ENCODE peak calls at places on chromosomes 5 and 9, in four cellular contexts. One of them, this sample, is unnamed.

GRCh38 chr5:172608773-172609172 is 32.3 kb upstream of the NEURL1B start:
- DNase-seq in iPS DF 19.7: no peak
- DNase-seq in activated CD4-positive, alpha-beta T cell treated with anti-CD3 and anti-CD28 coated beads for 48 hours: no peak
- DNase-seq in OCI-M1: no peak
- DNase-seq in this sample: no peak

GRCh38 chr5:102554728-102555127 is 55.9 kb upstream of the SLCO6A1 start:
- DNase-seq in iPS DF 19.7: no peak
- DNase-seq in OCI-M1: peak; percentile 59
- DNase-seq in activated CD4-positive, alpha-beta T cell treated with anti-CD3 and anti-CD28 coated beads for 48 hours: no peak
- DNase-seq in this sample: peak; percentile 2

GRCh38 chr5:16721151-16722102 is 104.6 kb upstream of the RETREG1 start:
- DNase-seq in activated CD4-positive, alpha-beta T cell treated with anti-CD3 and anti-CD28 coated beads for 48 hours: no peak
- DNase-seq in OCI-M1: no peak
- DNase-seq in iPS DF 19.7: no peak
- DNase-seq in this sample: no peak

GRCh38 chr5:103441523-103441922 is 121.1 kb downstream of the NUDT12 start:
- DNase-seq in activated CD4-positive, alpha-beta T cell treated with anti-CD3 and anti-CD28 coated beads for 48 hours: no peak
- DNase-seq in OCI-M1: peak; percentile 25
- DNase-seq in iPS DF 19.7: no peak
- DNase-seq in this sample: peak; percentile 9

GRCh38 chr9:98833090-98833956 is 25.9 kb downstream of the GALNT12 start:
- DNase-seq in OCI-M1: peak; percentile 12
- DNase-seq in iPS DF 19.7: no peak
- DNase-seq in activated CD4-positive, alpha-beta T cell treated with anti-CD3 and anti-CD28 coated beads for 48 hours: no peak
- DNase-seq in this sample: peak; percentile 21

GRCh38 chr5:135632806-135633205 is 54.0 kb upstream of the CXCL14 start:
- DNase-seq in OCI-M1: no peak
- DNase-seq in iPS DF 19.7: no peak
- DNase-seq in activated CD4-positive, alpha-beta T cell treated with anti-CD3 and anti-CD28 coated beads for 48 hours: no peak
- DNase-seq in this sample: no peak

GRCh38 chr9:136050266-136050705 is 44.8 kb downstream of the NACC2 start:
- DNase-seq in iPS DF 19.7: no peak
- DNase-seq in OCI-M1: no peak
- DNase-seq in activated CD4-positive, alpha-beta T cell treated with anti-CD3 and anti-CD28 coated beads for 48 hours: no peak
- DNase-seq in this sample: no peak

GRCh38 chr9:38621434-38622082 is 1.2 kb upstream of the ANKRD18A start:
- DNase-seq in OCI-M1: no peak
- DNase-seq in iPS DF 19.7: no peak
- DNase-seq in activated CD4-positive, alpha-beta T cell treated with anti-CD3 and anti-CD28 coated beads for 48 hours: peak; percentile 59
- DNase-seq in this sample: no peak

GRCh38 chr9:124320062-124320973 is 62.6 kb downstream of the NEK6 start:
- DNase-seq in iPS DF 19.7: peak; percentile 33
- DNase-seq in OCI-M1: peak; percentile 80
- DNase-seq in activated CD4-positive, alpha-beta T cell treated with anti-CD3 and anti-CD28 coated beads for 48 hours: peak; percentile 64
- DNase-seq in this sample: peak; percentile 71

GRCh38 chr5:161889971-161890370 is 42.1 kb downstream of the GABRA1 start:
- DNase-seq in OCI-M1: no peak
- DNase-seq in iPS DF 19.7: no peak
- DNase-seq in activated CD4-positive, alpha-beta T cell treated with anti-CD3 and anti-CD28 coated beads for 48 hours: no peak
- DNase-seq in this sample: no peak

GRCh38 chr5:56375011-56375410 is 141.9 kb upstream of the ANKRD55 start:
- DNase-seq in activated CD4-positive, alpha-beta T cell treated with anti-CD3 and anti-CD28 coated beads for 48 hours: no peak
- DNase-seq in iPS DF 19.7: no peak
- DNase-seq in OCI-M1: no peak
- DNase-seq in this sample: no peak

GRCh38 chr5:107023732-107024131 is 647.0 kb downstream of the EFNA5 start:
- DNase-seq in iPS DF 19.7: no peak
- DNase-seq in activated CD4-positive, alpha-beta T cell treated with anti-CD3 and anti-CD28 coated beads for 48 hours: no peak
- DNase-seq in OCI-M1: no peak
- DNase-seq in this sample: no peak

GRCh38 chr9:69758001-69758730 is 1.6 kb downstream of the PTAR1 start:
- DNase-seq in OCI-M1: no peak
- DNase-seq in activated CD4-positive, alpha-beta T cell treated with anti-CD3 and anti-CD28 coated beads for 48 hours: peak; percentile 6
- DNase-seq in iPS DF 19.7: no peak
- DNase-seq in this sample: peak; percentile 21

GRCh38 chr9:107190031-107190935 is 92.8 kb upstream of the RAD23B start:
- DNase-seq in OCI-M1: no peak
- DNase-seq in activated CD4-positive, alpha-beta T cell treated with anti-CD3 and anti-CD28 coated beads for 48 hours: no peak
- DNase-seq in iPS DF 19.7: no peak
- DNase-seq in this sample: no peak

GRCh38 chr9:73031350-73031749 is 78.5 kb upstream of the ALDH1A1 start:
- DNase-seq in activated CD4-positive, alpha-beta T cell treated with anti-CD3 and anti-CD28 coated beads for 48 hours: no peak
- DNase-seq in iPS DF 19.7: no peak
- DNase-seq in OCI-M1: peak; percentile 43
- DNase-seq in this sample: no peak

GRCh38 chr5:138985256-138985655 is 110.1 kb upstream of the LRRTM2 start:
- DNase-seq in OCI-M1: no peak
- DNase-seq in activated CD4-positive, alpha-beta T cell treated with anti-CD3 and anti-CD28 coated beads for 48 hours: no peak
- DNase-seq in iPS DF 19.7: no peak
- DNase-seq in this sample: no peak

GRCh38 chr5:32692066-32692746 is 18.9 kb upstream of the NPR3 start:
- DNase-seq in OCI-M1: no peak
- DNase-seq in activated CD4-positive, alpha-beta T cell treated with anti-CD3 and anti-CD28 coated beads for 48 hours: no peak
- DNase-seq in iPS DF 19.7: no peak
- DNase-seq in this sample: no peak

GRCh38 chr9:85662558-85662957 is 79.2 kb downstream of the AGTPBP1 start:
- DNase-seq in activated CD4-positive, alpha-beta T cell treated with anti-CD3 and anti-CD28 coated beads for 48 hours: no peak
- DNase-seq in iPS DF 19.7: no peak
- DNase-seq in OCI-M1: peak; percentile 9
- DNase-seq in this sample: no peak

GRCh38 chr9:119216891-119217290 is 152.3 kb downstream of the BRINP1 start:
- DNase-seq in OCI-M1: no peak
- DNase-seq in iPS DF 19.7: no peak
- DNase-seq in activated CD4-positive, alpha-beta T cell treated with anti-CD3 and anti-CD28 coated beads for 48 hours: no peak
- DNase-seq in this sample: no peak

GRCh38 chr9:124212381-124213050 is 45.2 kb upstream of the NEK6 start:
- DNase-seq in iPS DF 19.7: no peak
- DNase-seq in activated CD4-positive, alpha-beta T cell treated with anti-CD3 and anti-CD28 coated beads for 48 hours: no peak
- DNase-seq in OCI-M1: no peak
- DNase-seq in this sample: no peak

GRCh38 chr9:117412841-117413240 is 2.0 kb downstream of the ASTN2 start:
- DNase-seq in iPS DF 19.7: no peak
- DNase-seq in activated CD4-positive, alpha-beta T cell treated with anti-CD3 and anti-CD28 coated beads for 48 hours: peak; percentile 2
- DNase-seq in OCI-M1: no peak
- DNase-seq in this sample: no peak

GRCh38 chr9:21266733-21267132 is 26.9 kb upstream of the IFNA14 start:
- DNase-seq in iPS DF 19.7: no peak
- DNase-seq in activated CD4-positive, alpha-beta T cell treated with anti-CD3 and anti-CD28 coated beads for 48 hours: no peak
- DNase-seq in OCI-M1: no peak
- DNase-seq in this sample: no peak

GRCh38 chr5:133496631-133497030 is 115.7 kb downstream of the FSTL4 start:
- DNase-seq in activated CD4-positive, alpha-beta T cell treated with anti-CD3 and anti-CD28 coated beads for 48 hours: no peak
- DNase-seq in OCI-M1: no peak
- DNase-seq in iPS DF 19.7: no peak
- DNase-seq in this sample: no peak

GRCh38 chr5:158600679-158601078 is 499.0 kb downstream of the EBF1 start:
- DNase-seq in activated CD4-positive, alpha-beta T cell treated with anti-CD3 and anti-CD28 coated beads for 48 hours: no peak
- DNase-seq in iPS DF 19.7: no peak
- DNase-seq in OCI-M1: no peak
- DNase-seq in this sample: no peak

GRCh38 chr5:137887831-137888230 is 1.4 kb upstream of the PKD2L2 start:
- DNase-seq in activated CD4-positive, alpha-beta T cell treated with anti-CD3 and anti-CD28 coated beads for 48 hours: no peak
- DNase-seq in OCI-M1: peak; percentile 34
- DNase-seq in iPS DF 19.7: no peak
- DNase-seq in this sample: no peak

GRCh38 chr5:94249430-94249829 is 369.0 kb downstream of the KIAA0825 start:
- DNase-seq in iPS DF 19.7: no peak
- DNase-seq in OCI-M1: no peak
- DNase-seq in activated CD4-positive, alpha-beta T cell treated with anti-CD3 and anti-CD28 coated beads for 48 hours: no peak
- DNase-seq in this sample: no peak

GRCh38 chr5:81579525-81579924 is 171.4 kb downstream of the SSBP2 start:
- DNase-seq in iPS DF 19.7: no peak
- DNase-seq in OCI-M1: peak; percentile 68
- DNase-seq in activated CD4-positive, alpha-beta T cell treated with anti-CD3 and anti-CD28 coated beads for 48 hours: no peak
- DNase-seq in this sample: peak; percentile 3